ENCODE peak calls at places on chromosome 18, in six cellular contexts. Q, I, X, E, G and U are unnamed samples.

GRCh38 chr18:62418258-62418657 is 93.1 kb downstream of the TNFRSF11A start:
- DNase-seq in G (peak), X (no peak), I (no peak), Q (no peak), E (no peak), U (peak)

GRCh38 chr18:12046046-12046750 is 47.4 kb upstream of the ANKRD62 start:
- DNase-seq in E (no peak), I (no peak), X (no peak), Q (no peak), G (no peak), U (peak)

GRCh38 chr18:42780171-42780570 is 335.3 kb downstream of the RIT2 start:
- DNase-seq in Q (no peak), G (no peak), X (no peak), I (no peak), E (no peak), U (no peak)

GRCh38 chr18:11872479-11873136 is 21.4 kb downstream of the CHMP1B start:
- DNase-seq in I (peak), X (peak), Q (peak), E (peak), G (peak), U (no peak)

GRCh38 chr18:21115519-21116411 is 4.2 kb upstream of the ROCK1 start:
- DNase-seq in Q (no peak), G (no peak), X (peak), E (peak), I (peak), U (no peak)

GRCh38 chr18:36485772-36486171 is 188.3 kb downstream of the FHOD3 start:
- DNase-seq in Q (no peak), G (no peak), X (no peak), I (no peak), E (no peak), U (no peak)

GRCh38 chr18:79801641-79802040 is 3.9 kb downstream of the KCNG2 start:
- DNase-seq in I (no peak), E (no peak), Q (no peak), G (no peak), X (no peak), U (no peak)

GRCh38 chr18:13551305-13551603 is 175.1 kb downstream of the FAM210A start:
- DNase-seq in Q (no peak), I (no peak), G (no peak), X (no peak), E (no peak), U (no peak)

GRCh38 chr18:25425030-25425429 is 73.1 kb upstream of the ZNF521 start:
- DNase-seq in Q (no peak), E (no peak), G (no peak), I (peak), X (no peak), U (no peak)

GRCh38 chr18:49767111-49768050 is 46.0 kb downstream of the ACAA2 start:
- DNase-seq in G (no peak), I (no peak), X (peak), Q (no peak), E (no peak), U (no peak)

GRCh38 chr18:52341617-52342381 is 1.8 kb downstream of the DCC start:
- DNase-seq in I (peak), X (peak), G (no peak), Q (no peak), E (peak), U (no peak)

GRCh38 chr18:26134110-26134509 is 441 bp downstream of the PSMA8 start:
- DNase-seq in G (no peak), E (no peak), Q (no peak), I (no peak), X (no peak), U (no peak)

GRCh38 chr18:13473751-13474150 is 252.6 kb downstream of the FAM210A start:
- DNase-seq in X (no peak), E (no peak), Q (no peak), I (no peak), G (no peak), U (no peak)

GRCh38 chr18:73933666-73934065 is 214.0 kb downstream of the FBXO15 start:
- DNase-seq in Q (no peak), G (no peak), X (no peak), I (peak), E (no peak), U (no peak)

GRCh38 chr18:25099838-25100393 is 252.1 kb downstream of the ZNF521 start:
- DNase-seq in E (peak), X (peak), Q (no peak), G (no peak), I (peak), U (no peak)

GRCh38 chr18:34397286-34397896 is 172.7 kb upstream of the NOL4 start:
- DNase-seq in E (no peak), X (no peak), Q (no peak), I (no peak), G (no peak), U (no peak)

DNA sequence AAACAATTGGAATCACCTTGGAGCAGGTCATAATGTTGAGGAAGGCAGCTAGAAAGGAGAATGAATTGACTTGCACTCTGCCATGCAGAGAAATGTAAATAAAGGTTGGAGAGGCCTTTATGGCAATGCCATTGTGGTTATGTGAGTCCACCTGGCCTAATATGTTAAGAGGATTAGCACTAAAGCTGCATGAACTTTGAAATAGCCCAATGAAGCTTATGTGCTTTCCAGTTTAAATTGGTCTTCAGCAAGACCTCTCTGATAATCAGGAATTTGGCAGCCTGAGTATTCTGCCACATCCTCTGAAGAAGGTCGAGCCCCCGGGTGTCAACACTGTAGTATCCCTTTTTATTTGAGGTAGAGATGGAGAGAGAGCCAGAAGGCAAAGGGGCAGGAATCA is 464.9 kb downstream of the CDH2 start:
- DNase-seq in G (no peak), E (no peak), I (no peak), Q (no peak), X (no peak), U (no peak)
- H3K4me3 ChIP-seq in G (no peak), E (no peak), I (no peak), Q (no peak), X (no peak), U (no peak)

GRCh38 chr18:6010284-6010683 is 115.0 kb upstream of the TMEM200C start:
- DNase-seq in I (no peak), X (peak), E (no peak), G (no peak), Q (no peak), U (no peak)
- H3K4me3 ChIP-seq in I (no peak), X (no peak), E (no peak), G (no peak), Q (no peak), U (no peak)

DNA sequence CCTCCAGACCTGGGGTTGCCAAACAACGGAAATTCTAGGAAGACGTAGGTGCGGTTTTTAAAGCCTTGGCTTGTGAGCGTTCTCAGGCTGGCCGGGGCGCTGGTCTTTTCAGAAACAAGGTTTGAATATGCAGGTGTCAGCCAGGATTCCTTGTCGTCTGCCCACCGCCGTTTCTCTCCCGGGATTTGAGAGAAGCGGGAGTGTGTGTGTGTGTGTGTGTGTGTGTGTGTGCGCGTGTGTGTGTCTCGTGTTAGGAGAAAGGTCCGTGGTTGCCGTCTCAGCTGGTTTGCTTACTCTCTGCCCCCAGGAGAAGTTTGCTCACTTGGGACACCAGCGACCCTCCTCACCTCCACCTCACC is 1.0 kb upstream of the ONECUT2 start:
- DNase-seq in Q (no peak), I (no peak), X (no peak), G (no peak), E (no peak), U (no peak)
- H3K4me3 ChIP-seq in Q (no peak), I (no peak), X (peak), G (no peak), E (no peak), U (peak)

GRCh38 chr18:7454429-7454828 is 112.7 kb upstream of the PTPRM start:
- DNase-seq in Q (no peak), E (no peak), I (no peak), X (no peak), G (no peak), U (no peak)

GRCh38 chr18:7457276-7457675 is 109.8 kb upstream of the PTPRM start:
- DNase-seq in I (no peak), G (no peak), E (no peak), Q (no peak), X (no peak), U (peak)

GRCh38 chr18:7458873-7459272 is 108.2 kb upstream of the PTPRM start:
- DNase-seq in I (no peak), Q (no peak), E (no peak), X (no peak), G (no peak), U (peak)

GRCh38 chr18:7464245-7464966 is 102.7 kb upstream of the PTPRM start:
- DNase-seq in X (no peak), G (no peak), E (no peak), Q (peak), I (no peak), U (no peak)

GRCh38 chr18:7459851-7460774 is 107.0 kb upstream of the PTPRM start:
- DNase-seq in G (no peak), I (peak), E (peak), Q (peak), X (no peak), U (no peak)
- H3K4me3 ChIP-seq in G (no peak), I (no peak), E (peak), Q (peak), X (no peak), U (no peak)

DNA sequence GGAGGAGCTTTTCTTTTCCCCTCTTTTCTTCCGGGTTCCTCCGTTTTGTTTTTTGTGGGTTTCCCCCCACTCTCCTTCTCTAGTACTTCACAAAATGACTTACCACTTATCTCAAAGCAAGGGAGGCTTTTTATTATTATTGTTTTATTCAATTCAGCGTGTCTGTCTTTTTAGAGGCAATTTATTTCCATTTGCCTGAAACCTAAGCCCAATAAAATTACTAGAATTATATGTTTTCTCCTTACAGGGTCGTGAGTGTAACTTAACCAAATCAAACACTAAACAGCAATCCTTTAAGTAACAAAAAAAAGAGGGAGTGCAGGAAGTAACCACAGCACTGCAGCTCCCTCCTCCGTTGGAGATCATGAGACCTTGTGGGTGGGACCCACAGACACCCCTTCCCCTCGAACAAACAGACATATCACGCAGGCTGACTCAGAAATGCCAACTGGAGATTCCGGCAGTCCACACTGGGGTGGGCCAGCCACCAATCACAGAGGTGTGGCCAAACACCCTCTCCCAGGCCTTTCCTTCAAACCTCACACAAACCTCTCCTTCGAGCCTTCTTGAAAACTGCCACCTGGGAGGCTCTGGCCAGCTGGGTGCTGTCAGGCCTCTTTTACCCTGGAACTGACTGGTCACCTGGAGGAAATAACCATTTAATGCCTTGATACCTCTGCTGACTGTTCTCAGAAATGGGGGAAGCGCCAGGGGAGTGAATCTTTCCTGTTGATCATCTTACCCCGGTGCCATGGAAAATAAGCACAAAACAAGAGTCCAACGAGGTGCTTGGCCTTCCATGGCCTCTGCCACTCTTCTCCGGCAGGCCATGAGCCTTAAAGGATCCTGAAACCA is 207.1 kb upstream of the SMAD2 start:
- DNase-seq in G (no peak), Q (no peak), E (no peak), X (no peak), I (no peak), U (no peak)
- H3K4me3 ChIP-seq in G (no peak), Q (peak), E (no peak), X (no peak), I (no peak), U (peak)